ENCODE peak calls at places on chromosome 11, in eight cellular contexts. A, Y, J, Z, Q, G, L and R are unnamed samples.

GRCh38 chr11:108875134-108875533 is 210.3 kb downstream of the DDX10 start:
- DNase-seq in G (no peak), Y (no peak), Z (no peak), J (no peak), Q (no peak), L (no peak), A (no peak), R (no peak)

GRCh38 chr11:105468154-105468553 is 141.7 kb upstream of the GRIA4 start:
- DNase-seq in Q (no peak), L (no peak), G (no peak), J (no peak), Y (no peak), Z (no peak), A (no peak), R (no peak)

GRCh38 chr11:9462172-9462799 is 1.5 kb downstream of the ZNF143 start:
- DNase-seq in L (peak), J (no peak), Z (peak), G (no peak), A (no peak), Q (no peak), Y (no peak), R (peak)

GRCh38 chr11:79600747-79601146 is 159.9 kb upstream of the TENM4 start:
- DNase-seq in Z (no peak), A (no peak), Y (no peak), G (no peak), J (no peak), L (no peak), Q (no peak), R (no peak)

GRCh38 chr11:29627541-29627940 is 389.3 kb downstream of the KCNA4 start:
- DNase-seq in Z (no peak), Q (no peak), G (no peak), Y (no peak), A (no peak), J (no peak), L (peak), R (no peak)

GRCh38 chr11:114775849-114776621 is 97.7 kb downstream of the NXPE2 start:
- DNase-seq in Q (peak), G (no peak), Y (no peak), Z (no peak), J (no peak), A (no peak), L (no peak), R (no peak)

GRCh38 chr11:68852628-68853027 is 10.9 kb upstream of the CPT1A start:
- DNase-seq in Z (peak), J (no peak), G (no peak), A (no peak), Y (no peak), L (no peak), Q (no peak), R (no peak)

GRCh38 chr11:119223856-119224255 is 17.7 kb downstream of the CBL start:
- DNase-seq in L (no peak), G (peak), Z (no peak), Y (no peak), A (no peak), J (no peak), Q (no peak), R (peak)

GRCh38 chr11:133945087-133945974 is 11.4 kb downstream of the IGSF9B start:
- DNase-seq in Q (peak), J (no peak), Z (no peak), L (no peak), Y (no peak), A (no peak), G (no peak), R (peak)

GRCh38 chr11:78251083-78251699 is 62.5 kb downstream of the USP35 start:
- DNase-seq in Q (no peak), Z (no peak), G (peak), Y (no peak), J (no peak), A (no peak), L (no peak), R (peak)

GRCh38 chr11:116373107-116373506 is 399.7 kb downstream of the BUD13 start:
- DNase-seq in L (no peak), J (no peak), Q (no peak), Y (no peak), A (no peak), Z (no peak), G (no peak), R (no peak)

GRCh38 chr11:38131535-38131934 is 1533.5 kb upstream of the RAG2 start:
- DNase-seq in Z (no peak), L (no peak), Y (no peak), G (no peak), Q (no peak), A (no peak), J (no peak), R (no peak)

GRCh38 chr11:97833412-97833811 is 1187.3 kb upstream of the CNTN5 start:
- DNase-seq in L (no peak), G (no peak), Q (no peak), A (no peak), Y (no peak), Z (no peak), J (no peak), R (no peak)

GRCh38 chr11:45665206-45665932 is at the start of gene CHST1:
- DNase-seq in Q (peak), G (no peak), Z (peak), J (no peak), L (peak), Y (no peak), A (no peak), R (no peak)

GRCh38 chr11:82546556-82547162 is 187.0 kb downstream of the FAM181B start:
- DNase-seq in J (no peak), L (no peak), Y (no peak), G (no peak), Z (no peak), Q (no peak), A (no peak), R (no peak)

GRCh38 chr11:8263109-8263768 is 439 bp downstream of the LMO1 start:
- DNase-seq in L (peak), J (no peak), Y (no peak), G (peak), Q (no peak), Z (peak), A (peak), R (no peak)

GRCh38 chr11:122656631-122657101 is 1.1 kb downstream of the UBASH3B start:
- DNase-seq in G (peak), L (peak), A (no peak), J (no peak), Z (peak), Y (no peak), Q (no peak), R (no peak)

GRCh38 chr11:117199061-117199915 is at the start of gene TAGLN:
- DNase-seq in J (peak), L (peak), Z (peak), Q (no peak), A (peak), Y (peak), G (peak), R (peak)

GRCh38 chr11:95055273-95055897 is 6.2 kb downstream of the KDM4F start:
- DNase-seq in Q (no peak), J (no peak), A (no peak), Y (no peak), L (no peak), G (no peak), Z (no peak), R (no peak)

GRCh38 chr11:84899740-84900139 is 727.4 kb downstream of the DLG2 start:
- DNase-seq in L (peak), J (no peak), Y (no peak), A (no peak), Q (no peak), G (no peak), Z (no peak), R (no peak)

GRCh38 chr11:70618471-70619101 is 220.3 kb downstream of the CTTN start:
- DNase-seq in Q (no peak), A (no peak), Y (no peak), G (no peak), L (no peak), Z (no peak), J (no peak), R (no peak)

GRCh38 chr11:64501500-64502427 is 89.3 kb upstream of the SLC22A12 start:
- DNase-seq in J (no peak), G (no peak), Q (peak), L (no peak), Z (no peak), A (peak), Y (no peak), R (no peak)

GRCh38 chr11:125274309-125274708 is 109.8 kb downstream of the PKNOX2 start:
- DNase-seq in Z (no peak), G (no peak), Q (no peak), J (no peak), A (no peak), Y (no peak), L (no peak), R (no peak)

GRCh38 chr11:65660038-65660437 is 2.7 kb downstream of the RELA start:
- DNase-seq in Q (no peak), Y (no peak), G (no peak), L (no peak), A (no peak), J (no peak), Z (no peak), R (no peak)

GRCh38 chr11:63999349-64000025 is 13.2 kb downstream of the OTUB1 start:
- DNase-seq in Z (no peak), Q (peak), L (peak), G (peak), A (peak), J (no peak), Y (no peak), R (no peak)

GRCh38 chr11:74980627-74981026 is 8.1 kb upstream of the NEU3 start:
- DNase-seq in Z (no peak), Y (no peak), Q (no peak), L (no peak), A (no peak), G (no peak), J (no peak), R (no peak)

GRCh38 chr11:10728779-10729472 is 22.1 kb upstream of the CTR9 start:
- DNase-seq in L (peak), A (no peak), G (peak), J (peak), Y (no peak), Q (no peak), Z (no peak), R (peak)

DNA sequence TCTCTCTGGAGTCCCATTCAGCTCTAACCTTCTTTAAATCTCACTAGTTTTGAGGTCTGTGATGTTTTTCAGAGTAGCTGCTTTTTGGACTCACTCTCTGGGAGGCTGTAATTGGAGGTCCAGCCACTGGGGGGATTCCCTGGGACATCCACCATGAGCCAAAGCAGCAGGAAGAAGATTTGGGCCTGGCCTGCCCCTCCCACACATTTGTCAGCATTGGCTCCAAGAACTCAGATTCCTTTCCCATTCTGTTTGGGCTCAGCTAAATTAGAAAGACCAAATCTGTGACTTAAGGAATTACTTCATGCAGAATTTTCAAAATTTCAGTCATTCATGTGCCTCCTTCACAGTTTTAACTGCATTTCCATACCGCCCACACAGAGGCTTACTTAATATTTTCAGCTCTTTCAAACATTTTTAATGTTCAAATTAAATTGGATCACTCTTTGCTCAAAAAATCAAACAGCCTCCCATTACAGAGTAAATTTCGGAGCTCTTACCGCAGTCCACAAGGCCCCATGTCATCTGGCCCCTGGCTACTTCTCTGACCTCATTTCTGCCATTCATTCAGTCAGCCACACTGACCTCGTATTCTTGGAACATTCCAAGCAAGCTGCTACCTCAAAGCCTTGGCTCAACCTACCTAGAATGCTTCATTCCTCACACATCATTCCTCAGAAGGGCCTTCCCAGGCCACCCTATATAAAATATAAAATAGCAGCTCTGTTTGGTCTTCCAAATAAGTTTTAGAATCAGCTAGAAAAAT is 54.5 kb upstream of the RRAS2 start:
- DNase-seq in Q (peak), G (peak), Z (no peak), L (peak), Y (no peak), J (no peak), A (no peak), R (peak)
- TF ChIP-seq CTCF in Q (peak), G (peak), Z (peak), L (peak), Y (peak), J (no peak), A (no peak), R (peak)

GRCh38 chr11:44634401-44635281 is 69.2 kb downstream of the CD82 start:
- DNase-seq in G (peak), Z (peak), Q (peak), A (peak), L (peak), J (peak), Y (peak), R (peak)

GRCh38 chr11:44630511-44631210 is 65.2 kb downstream of the CD82 start:
- DNase-seq in A (peak), L (no peak), Q (no peak), Z (peak), J (peak), Y (no peak), G (no peak), R (no peak)

GRCh38 chr11:44633641-44634040 is 68.2 kb downstream of the CD82 start:
- DNase-seq in Y (no peak), J (no peak), Z (no peak), Q (no peak), L (no peak), A (peak), G (no peak), R (no peak)

GRCh38 chr11:44631831-44632230 is 66.4 kb downstream of the CD82 start:
- DNase-seq in G (no peak), J (peak), A (peak), Y (no peak), Z (peak), Q (no peak), L (no peak), R (no peak)

DNA sequence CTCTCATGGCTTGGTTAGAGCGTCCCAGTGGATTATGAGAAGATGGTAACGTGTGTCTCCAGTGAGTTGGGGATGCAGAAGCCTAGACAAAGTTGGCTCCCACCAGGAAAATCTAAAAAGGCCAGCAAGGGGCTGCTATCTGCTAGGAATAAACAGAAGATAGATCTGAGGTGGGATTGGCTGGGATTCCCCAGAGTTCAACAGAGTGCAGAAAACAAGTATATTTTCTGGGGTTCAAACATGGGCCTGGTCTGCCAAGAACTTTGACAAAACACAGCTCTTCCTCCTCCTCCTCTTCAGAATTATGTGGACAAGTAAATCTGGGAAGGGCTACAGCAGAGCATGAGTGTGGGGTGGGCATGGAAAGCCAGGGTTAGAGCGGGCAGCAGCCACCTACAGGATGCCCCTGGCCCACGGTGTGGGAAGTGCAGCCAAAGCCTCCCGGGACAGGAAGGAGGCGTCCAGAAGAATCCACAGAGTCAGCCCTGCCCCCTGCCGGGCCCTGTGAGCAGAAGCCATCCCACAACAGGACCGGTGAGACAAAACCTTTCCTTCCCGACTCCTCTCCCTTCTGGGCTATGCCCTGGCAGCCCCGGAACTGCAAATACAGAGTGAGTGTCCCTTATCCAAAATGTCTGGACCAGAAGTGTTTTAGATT is 67.1 kb downstream of the CD82 start:
- DNase-seq in Y (no peak), J (peak), A (peak), L (peak), Z (peak), Q (peak), G (no peak), R (no peak)
- TF ChIP-seq CTCF in Y (peak), J (no peak), A (no peak), L (peak), Z (peak), Q (peak), G (peak), R (peak)

GRCh38 chr11:57085604-57086003 is 96.1 kb upstream of the LRRC55 start:
- DNase-seq in J (no peak), Y (no peak), Z (no peak), G (peak), Q (peak), L (no peak), A (no peak), R (no peak)
- TF ChIP-seq CTCF in J (no peak), Y (peak), Z (peak), G (peak), Q (no peak), L (peak), A (no peak), R (peak)

GRCh38 chr11:235998-236773 is at the start of gene SIRT3:
- DNase-seq in Q (peak), L (peak), G (peak), Y (peak), J (peak), A (peak), Z (peak), R (peak)
- TF ChIP-seq CTCF in Q (peak), L (no peak), G (no peak), Y (no peak), J (no peak), A (no peak), Z (peak), R (peak)

GRCh38 chr11:47645500-47645899 is 3.1 kb upstream of the MTCH2 start:
- DNase-seq in Y (no peak), Q (no peak), Z (no peak), J (no peak), A (peak), G (no peak), L (no peak), R (no peak)

GRCh38 chr11:47646019-47646418 is 3.7 kb upstream of the MTCH2 start:
- DNase-seq in G (no peak), A (no peak), Z (no peak), Q (no peak), J (no peak), L (no peak), Y (no peak), R (no peak)

GRCh38 chr11:47641585-47642098 is 717 bp downstream of the MTCH2 start:
- DNase-seq in G (peak), Z (no peak), Y (no peak), A (peak), J (no peak), L (peak), Q (peak), R (no peak)

DNA sequence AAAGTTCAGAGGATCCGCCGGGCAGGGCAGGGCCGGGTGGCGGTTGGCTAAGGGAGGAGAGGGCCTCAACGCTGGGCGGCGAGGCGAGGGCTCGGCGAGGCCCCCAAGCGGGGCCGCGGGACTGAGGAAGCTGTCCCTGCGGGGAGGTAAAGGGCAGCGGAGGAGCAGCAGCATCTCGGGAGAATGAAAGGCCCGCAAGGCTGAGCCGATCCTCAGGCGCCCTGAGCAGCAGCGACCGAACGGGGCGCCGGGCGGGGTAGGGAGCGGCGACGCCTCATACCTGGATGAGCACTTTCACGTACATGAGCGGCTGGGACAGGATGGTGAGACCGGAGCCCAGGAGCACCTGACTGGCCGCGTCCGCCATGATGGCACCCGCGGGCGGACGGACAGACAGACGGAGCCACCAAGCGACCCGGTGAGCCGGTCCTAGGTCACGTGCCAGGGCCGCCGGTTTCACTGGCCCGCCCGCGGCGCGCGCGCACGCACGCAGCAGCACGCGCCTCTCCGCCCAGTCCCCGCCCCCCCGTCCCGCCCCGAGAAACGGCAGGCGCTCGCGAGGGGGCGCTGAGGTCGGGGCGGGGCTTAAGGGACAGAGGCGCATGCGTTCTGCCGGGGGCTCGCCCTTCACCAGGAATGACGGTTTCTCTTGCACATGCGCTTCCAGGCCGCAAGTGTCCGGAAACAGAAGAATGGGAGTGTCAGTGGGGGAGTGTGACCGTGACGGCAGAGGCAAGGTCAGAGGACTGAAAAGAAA is at the start of gene MTCH2:
- DNase-seq in G (peak), J (peak), Z (peak), Y (peak), Q (peak), A (peak), L (peak), R (peak)
- TF ChIP-seq CTCF in G (peak), J (no peak), Z (no peak), Y (peak), Q (peak), A (no peak), L (peak), R (no peak)

GRCh38 chr11:18270102-18270501 is 4.0 kb downstream of the SAA1 start:
- DNase-seq in Y (no peak), Z (no peak), L (peak), G (no peak), J (no peak), Q (no peak), A (no peak), R (no peak)
- TF ChIP-seq CTCF in Y (no peak), Z (no peak), L (peak), G (no peak), J (no peak), Q (no peak), A (no peak), R (no peak)

GRCh38 chr11:61769169-61769920 is 16.9 kb downstream of the MYRF start:
- DNase-seq in Q (no peak), L (peak), Z (peak), Y (peak), J (no peak), A (no peak), G (peak), R (no peak)
- TF ChIP-seq CTCF in Q (peak), L (peak), Z (peak), Y (peak), J (no peak), A (no peak), G (peak), R (no peak)

DNA sequence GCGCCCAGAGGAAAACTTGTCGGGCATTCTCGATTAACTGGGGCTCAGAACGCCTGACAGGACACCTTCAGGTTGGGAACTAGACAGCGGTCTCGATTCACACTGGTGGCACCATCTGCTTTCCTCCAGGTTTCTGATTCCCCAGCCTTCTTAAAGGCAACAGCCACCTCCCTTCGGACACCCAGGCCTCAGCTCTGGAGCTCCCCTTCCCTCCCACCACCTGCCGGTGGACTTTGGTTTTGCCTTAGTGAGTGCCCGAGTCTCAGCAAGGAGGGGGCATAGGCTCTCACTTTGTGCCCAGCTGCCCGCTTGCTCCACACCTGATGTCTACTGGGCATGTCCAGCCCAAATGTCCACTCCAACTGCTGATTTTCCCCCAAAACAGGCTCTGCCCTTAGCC is 110.4 kb upstream of the PARVA start:
- DNase-seq in G (no peak), J (no peak), L (peak), Z (no peak), Q (no peak), A (no peak), Y (no peak), R (no peak)
- TF ChIP-seq CTCF in G (no peak), J (no peak), L (peak), Z (no peak), Q (no peak), A (no peak), Y (no peak), R (no peak)